ENCODE peak calls at places on chromosomes 5 and 9, in nine cellular contexts. O is EL; L is activated naive CD4-positive, alpha-beta T cell treated with anti-CD3 and anti-CD28 coated beads for 36 hours; C is GM12891; I is glutamatergic neuron; V is kidney epithelial cell; X is PC-9; E is LHCN-M2; Z is stimulated activated CD8-positive, alpha-beta memory T cell treated with anti-CD3 and anti-CD28 coated beads, Interleukin-7, amount 100 ng/mL, for 4 hours. B is an unnamed sample.

GRCh38 chr5:66896207-66896606 is 300.0 kb downstream of the MAST4 start:
- DNase-seq in V (peak), L (no peak), X (no peak), Z (no peak), O (no peak), C (no peak), E (peak), I (no peak), B (no peak)

GRCh38 chr9:125558453-125559084 is 148.4 kb downstream of the MAPKAP1 start:
- DNase-seq in E (peak), Z (peak), X (peak), I (peak), C (peak), V (peak), L (peak), O (peak), B (peak)

GRCh38 chr5:54651482-54652076 is 134.0 kb downstream of the SNX18 start:
- DNase-seq in O (no peak), V (peak), L (no peak), E (no peak), Z (no peak), X (peak), I (no peak), C (no peak), B (peak)

GRCh38 chr5:10729320-10730133 is 31.5 kb downstream of the DAP start:
- DNase-seq in C (no peak), V (no peak), L (no peak), I (peak), X (no peak), E (no peak), Z (no peak), O (peak), B (no peak)

GRCh38 chr9:123370526-123371227 is 14.7 kb downstream of the CRB2 start:
- DNase-seq in E (no peak), C (no peak), X (no peak), V (no peak), O (no peak), L (no peak), I (no peak), Z (no peak), B (no peak)

GRCh38 chr9:92223758-92224157 is 69.7 kb downstream of the IARS1 start:
- DNase-seq in O (no peak), X (no peak), C (no peak), Z (no peak), I (no peak), L (no peak), V (no peak), E (no peak), B (no peak)

GRCh38 chr5:71762826-71763225 is 43.8 kb downstream of the CARTPT start:
- DNase-seq in Z (no peak), L (no peak), V (no peak), C (no peak), E (no peak), I (no peak), X (no peak), O (no peak), B (no peak)

GRCh38 chr5:125835293-125836172 is 587.7 kb upstream of the GRAMD2B start:
- DNase-seq in O (peak), Z (no peak), E (peak), L (no peak), C (no peak), I (peak), V (no peak), X (no peak), B (peak)

GRCh38 chr5:77168187-77168883 is 42.1 kb upstream of the PDE8B start:
- DNase-seq in O (peak), C (no peak), X (no peak), I (no peak), V (no peak), Z (no peak), E (peak), L (no peak), B (peak)

B was measured in AG08396.